ENCODE peak calls at places on chromosomes 1 and 21, in nine cellular contexts. One of them, this sample, is unnamed.
A peak's percentile ranks its signal among the peaks of the same experiment; 100 is the strongest.

GRCh38 chr1:176461576-176461975 is 1.4 kb upstream of the PAPPA2 start:
- DNase-seq in H9: no peak
- DNase-seq in mucosa of descending colon: no peak
- DNase-seq in heart right ventricle: no peak
- DNase-seq in endothelial cell: no peak
- DNase-seq in astrocyte of the spinal cord: no peak
- DNase-seq in CD14-positive monocyte: no peak
- DNase-seq in lung: no peak
- DNase-seq in heart left ventricle: no peak
- DNase-seq in this sample: no peak

GRCh38 chr1:160416369-160416768 is 16.0 kb downstream of the VANGL2 start:
- DNase-seq in H9: peak; percentile 71
- DNase-seq in mucosa of descending colon: peak; percentile 27
- DNase-seq in heart right ventricle: no peak
- DNase-seq in endothelial cell: peak; percentile 45
- DNase-seq in astrocyte of the spinal cord: peak; percentile 49
- DNase-seq in CD14-positive monocyte: no peak
- DNase-seq in lung: no peak
- DNase-seq in heart left ventricle: no peak
- DNase-seq in this sample: no peak

GRCh38 chr1:26121854-26122773 is 10.5 kb downstream of the PDIK1L start:
- DNase-seq in H9: no peak
- DNase-seq in mucosa of descending colon: no peak
- DNase-seq in heart right ventricle: no peak
- DNase-seq in endothelial cell: no peak
- DNase-seq in astrocyte of the spinal cord: no peak
- DNase-seq in CD14-positive monocyte: no peak
- DNase-seq in lung: no peak
- DNase-seq in heart left ventricle: no peak
- DNase-seq in this sample: no peak

GRCh38 chr1:223455470-223455869 is 62.3 kb downstream of the CCDC185 start:
- DNase-seq in H9: no peak
- DNase-seq in mucosa of descending colon: no peak
- DNase-seq in heart right ventricle: no peak
- DNase-seq in endothelial cell: no peak
- DNase-seq in astrocyte of the spinal cord: no peak
- DNase-seq in CD14-positive monocyte: no peak
- DNase-seq in lung: no peak
- DNase-seq in heart left ventricle: no peak
- DNase-seq in this sample: no peak

GRCh38 chr21:15224346-15225086 is 159.7 kb upstream of the NRIP1 start:
- DNase-seq in H9: no peak
- DNase-seq in mucosa of descending colon: no peak
- DNase-seq in heart right ventricle: no peak
- DNase-seq in endothelial cell: no peak
- DNase-seq in astrocyte of the spinal cord: peak; percentile 90
- DNase-seq in CD14-positive monocyte: peak; percentile 85
- DNase-seq in lung: no peak
- DNase-seq in heart left ventricle: no peak
- DNase-seq in this sample: no peak

GRCh38 chr1:98402860-98403259 is 258.7 kb upstream of the SNX7 start:
- DNase-seq in H9: no peak
- DNase-seq in mucosa of descending colon: no peak
- DNase-seq in heart right ventricle: no peak
- DNase-seq in endothelial cell: no peak
- DNase-seq in astrocyte of the spinal cord: no peak
- DNase-seq in CD14-positive monocyte: no peak
- DNase-seq in lung: no peak
- DNase-seq in heart left ventricle: no peak
- DNase-seq in this sample: no peak

GRCh38 chr1:53658489-53659230 is 80.3 kb downstream of the GLIS1 start:
- DNase-seq in H9: no peak
- DNase-seq in mucosa of descending colon: no peak
- DNase-seq in heart right ventricle: no peak
- DNase-seq in endothelial cell: no peak
- DNase-seq in astrocyte of the spinal cord: no peak
- DNase-seq in CD14-positive monocyte: no peak
- DNase-seq in lung: no peak
- DNase-seq in heart left ventricle: no peak
- DNase-seq in this sample: no peak

GRCh38 chr1:15799928-15800835 is 7.3 kb downstream of the UQCRHL start:
- DNase-seq in H9: peak; percentile 79
- DNase-seq in mucosa of descending colon: peak; percentile 92
- DNase-seq in heart right ventricle: peak; percentile 10
- DNase-seq in endothelial cell: no peak
- DNase-seq in astrocyte of the spinal cord: peak; percentile 29
- DNase-seq in CD14-positive monocyte: no peak
- DNase-seq in lung: peak; percentile 74
- DNase-seq in heart left ventricle: no peak
- DNase-seq in this sample: no peak

GRCh38 chr1:206535853-206536188 is 28.5 kb downstream of the RASSF5 start:
- DNase-seq in H9: no peak
- DNase-seq in mucosa of descending colon: no peak
- DNase-seq in heart right ventricle: no peak
- DNase-seq in endothelial cell: no peak
- DNase-seq in astrocyte of the spinal cord: no peak
- DNase-seq in CD14-positive monocyte: no peak
- DNase-seq in lung: no peak
- DNase-seq in heart left ventricle: no peak
- DNase-seq in this sample: no peak

GRCh38 chr21:31283025-31283424 is 61.0 kb downstream of the TIAM1 start:
- DNase-seq in H9: no peak
- DNase-seq in mucosa of descending colon: peak; percentile 43
- DNase-seq in heart right ventricle: no peak
- DNase-seq in endothelial cell: no peak
- DNase-seq in astrocyte of the spinal cord: no peak
- DNase-seq in CD14-positive monocyte: no peak
- DNase-seq in lung: no peak
- DNase-seq in heart left ventricle: no peak
- DNase-seq in this sample: no peak

GRCh38 chr1:38190978-38191377 is 144.4 kb upstream of the POU3F1 start:
- DNase-seq in H9: no peak
- DNase-seq in mucosa of descending colon: no peak
- DNase-seq in heart right ventricle: no peak
- DNase-seq in endothelial cell: no peak
- DNase-seq in astrocyte of the spinal cord: no peak
- DNase-seq in CD14-positive monocyte: no peak
- DNase-seq in lung: no peak
- DNase-seq in heart left ventricle: no peak
- DNase-seq in this sample: no peak

GRCh38 chr1:40625076-40625475 is 40.4 kb downstream of the RIMS3 start:
- DNase-seq in H9: peak; percentile 41
- DNase-seq in mucosa of descending colon: peak; percentile 66
- DNase-seq in heart right ventricle: peak; percentile 12
- DNase-seq in endothelial cell: peak; percentile 15
- DNase-seq in astrocyte of the spinal cord: peak; percentile 4
- DNase-seq in CD14-positive monocyte: no peak
- DNase-seq in lung: no peak
- DNase-seq in heart left ventricle: peak; percentile 23
- DNase-seq in this sample: no peak
- TF ChIP-seq CTCF in H9: peak; percentile 51
- TF ChIP-seq CTCF in mucosa of descending colon: peak; percentile 29
- TF ChIP-seq CTCF in heart right ventricle: no peak
- TF ChIP-seq CTCF in endothelial cell: no peak
- TF ChIP-seq CTCF in astrocyte of the spinal cord: peak; percentile 45
- TF ChIP-seq CTCF in CD14-positive monocyte: no peak
- TF ChIP-seq CTCF in lung: no peak
- TF ChIP-seq CTCF in heart left ventricle: peak; percentile 29
- TF ChIP-seq CTCF in this sample: no peak

GRCh38 chr1:34419662-34420061 is 243.0 kb downstream of the C1orf94 start:
- DNase-seq in H9: peak; percentile 83
- DNase-seq in mucosa of descending colon: no peak
- DNase-seq in heart right ventricle: peak; percentile 11
- DNase-seq in endothelial cell: peak; percentile 18
- DNase-seq in astrocyte of the spinal cord: no peak
- DNase-seq in CD14-positive monocyte: no peak
- DNase-seq in lung: no peak
- DNase-seq in heart left ventricle: peak; percentile 15
- DNase-seq in this sample: peak; percentile 38
- TF ChIP-seq CTCF in H9: peak; percentile 71
- TF ChIP-seq CTCF in mucosa of descending colon: no peak
- TF ChIP-seq CTCF in heart right ventricle: no peak
- TF ChIP-seq CTCF in endothelial cell: no peak
- TF ChIP-seq CTCF in astrocyte of the spinal cord: no peak
- TF ChIP-seq CTCF in CD14-positive monocyte: no peak
- TF ChIP-seq CTCF in lung: no peak
- TF ChIP-seq CTCF in heart left ventricle: no peak
- TF ChIP-seq CTCF in this sample: no peak

GRCh38 chr1:45004281-45004920 is 6.7 kb downstream of the HECTD3 start:
- DNase-seq in H9: no peak
- DNase-seq in mucosa of descending colon: no peak
- DNase-seq in heart right ventricle: no peak
- DNase-seq in endothelial cell: no peak
- DNase-seq in astrocyte of the spinal cord: no peak
- DNase-seq in CD14-positive monocyte: no peak
- DNase-seq in lung: no peak
- DNase-seq in heart left ventricle: no peak
- DNase-seq in this sample: no peak
- TF ChIP-seq CTCF in H9: no peak
- TF ChIP-seq CTCF in mucosa of descending colon: no peak
- TF ChIP-seq CTCF in heart right ventricle: no peak
- TF ChIP-seq CTCF in endothelial cell: no peak
- TF ChIP-seq CTCF in astrocyte of the spinal cord: no peak
- TF ChIP-seq CTCF in CD14-positive monocyte: no peak
- TF ChIP-seq CTCF in lung: no peak
- TF ChIP-seq CTCF in heart left ventricle: no peak
- TF ChIP-seq CTCF in this sample: no peak

GRCh38 chr1:32239790-32240139 is 7.3 kb upstream of the FAM167B start:
- DNase-seq in H9: no peak
- DNase-seq in mucosa of descending colon: no peak
- DNase-seq in heart right ventricle: no peak
- DNase-seq in endothelial cell: no peak
- DNase-seq in astrocyte of the spinal cord: no peak
- DNase-seq in CD14-positive monocyte: no peak
- DNase-seq in lung: no peak
- DNase-seq in heart left ventricle: no peak
- DNase-seq in this sample: peak; percentile 53

GRCh38 chr1:32239335-32239734 is 7.7 kb upstream of the FAM167B start:
- DNase-seq in H9: no peak
- DNase-seq in mucosa of descending colon: no peak
- DNase-seq in heart right ventricle: no peak
- DNase-seq in endothelial cell: no peak
- DNase-seq in astrocyte of the spinal cord: no peak
- DNase-seq in CD14-positive monocyte: no peak
- DNase-seq in lung: no peak
- DNase-seq in heart left ventricle: no peak
- DNase-seq in this sample: no peak

GRCh38 chr1:32242341-32242851 is 4.6 kb upstream of the FAM167B start:
- DNase-seq in H9: peak; percentile 50
- DNase-seq in mucosa of descending colon: peak; percentile 32
- DNase-seq in heart right ventricle: peak; percentile 57
- DNase-seq in endothelial cell: peak; percentile 28
- DNase-seq in astrocyte of the spinal cord: no peak
- DNase-seq in CD14-positive monocyte: no peak
- DNase-seq in lung: no peak
- DNase-seq in heart left ventricle: peak; percentile 52
- DNase-seq in this sample: no peak

GRCh38 chr1:32241011-32241763 is 5.8 kb upstream of the FAM167B start:
- DNase-seq in H9: peak; percentile 76
- DNase-seq in mucosa of descending colon: peak; percentile 64
- DNase-seq in heart right ventricle: peak; percentile 51
- DNase-seq in endothelial cell: peak; percentile 49
- DNase-seq in astrocyte of the spinal cord: peak; percentile 50
- DNase-seq in CD14-positive monocyte: peak; percentile 57
- DNase-seq in lung: peak; percentile 49
- DNase-seq in heart left ventricle: peak; percentile 58
- DNase-seq in this sample: peak; percentile 75

DNA sequence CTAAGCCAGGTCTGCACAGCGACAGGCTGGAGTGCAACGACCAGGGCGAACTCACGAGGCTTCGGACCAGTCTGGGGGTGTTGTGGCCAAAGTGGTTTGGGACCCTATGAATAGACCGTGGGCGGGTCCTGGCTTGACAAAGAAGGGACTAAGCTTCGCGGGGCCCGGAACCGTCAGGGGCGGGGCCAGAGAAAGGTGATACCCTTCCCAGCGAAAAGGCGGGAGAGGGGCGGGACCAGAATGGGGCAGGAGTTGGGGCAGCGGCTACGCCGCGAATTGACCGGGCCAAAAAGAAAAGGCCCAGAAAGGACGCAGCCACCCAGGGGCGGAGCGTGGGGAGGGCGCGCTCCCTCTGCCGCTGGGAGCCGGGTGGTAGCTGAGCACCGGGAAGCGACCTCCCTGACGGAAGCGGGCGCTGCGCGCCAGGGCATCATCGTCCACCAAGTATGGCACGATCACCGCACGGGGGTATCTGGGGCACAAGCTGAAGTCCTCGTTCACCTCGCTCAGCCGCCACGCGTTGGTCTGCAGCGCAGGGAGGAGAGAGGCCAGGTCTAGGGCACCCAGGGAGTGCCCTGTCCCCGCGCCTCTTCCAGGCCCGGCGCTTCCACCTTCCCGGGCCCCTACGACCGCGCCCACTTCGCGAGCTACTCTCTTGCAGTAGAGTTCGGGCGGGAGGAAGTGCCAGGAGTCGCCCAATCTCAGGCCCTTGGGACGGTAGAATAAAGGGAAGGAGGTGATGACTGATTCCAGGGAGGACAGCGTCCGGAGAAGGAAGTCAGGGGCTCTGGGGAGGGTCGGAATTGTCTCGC is 6.7 kb upstream of the FAM167B start:
- DNase-seq in H9: peak; percentile 97
- DNase-seq in mucosa of descending colon: peak; percentile 74
- DNase-seq in heart right ventricle: peak; percentile 68
- DNase-seq in endothelial cell: peak; percentile 45
- DNase-seq in astrocyte of the spinal cord: peak; percentile 33
- DNase-seq in CD14-positive monocyte: peak; percentile 56
- DNase-seq in lung: peak; percentile 69
- DNase-seq in heart left ventricle: peak; percentile 74
- DNase-seq in this sample: peak; percentile 67
- TF ChIP-seq CTCF in H9: peak; percentile 14
- TF ChIP-seq CTCF in mucosa of descending colon: no peak
- TF ChIP-seq CTCF in heart right ventricle: no peak
- TF ChIP-seq CTCF in endothelial cell: no peak
- TF ChIP-seq CTCF in astrocyte of the spinal cord: peak; percentile 26
- TF ChIP-seq CTCF in CD14-positive monocyte: no peak
- TF ChIP-seq CTCF in lung: peak; percentile 41
- TF ChIP-seq CTCF in heart left ventricle: peak; percentile 23
- TF ChIP-seq CTCF in this sample: no peak

This sample was measured in glutamatergic neuron.